ENCODE peak calls at places on chromosomes 1 and 21, in nine cellular contexts. F, P, S, X, N, V, Z, Y and C are unnamed samples.

GRCh38 chr21:46596201-46596600 is 8.7 kb downstream of the S100B start:
- DNase-seq in F (peak), P (no peak), S (no peak), X (no peak), N (no peak), V (no peak), Z (no peak), Y (no peak), C (no peak)

GRCh38 chr1:54400321-54400720 is 5.9 kb downstream of the SSBP3 start:
- DNase-seq in F (no peak), P (no peak), S (no peak), X (no peak), N (no peak), V (no peak), Z (no peak), Y (no peak), C (no peak)

GRCh38 chr1:107525146-107525545 is 384.3 kb downstream of the NTNG1 start:
- DNase-seq in F (no peak), P (no peak), S (no peak), X (no peak), N (no peak), V (no peak), Z (no peak), Y (no peak), C (no peak)

GRCh38 chr1:244449936-244450508 is 1.7 kb downstream of the ADSS2 start:
- DNase-seq in F (no peak), P (no peak), S (no peak), X (no peak), N (no peak), V (no peak), Z (no peak), Y (no peak), C (no peak)

GRCh38 chr1:6034750-6035096 is 11.0 kb upstream of the KCNAB2 start:
- DNase-seq in F (no peak), P (no peak), S (no peak), X (no peak), N (no peak), V (no peak), Z (no peak), Y (no peak), C (no peak)

GRCh38 chr1:107196973-107197562 is 56.2 kb downstream of the NTNG1 start:
- DNase-seq in F (no peak), P (no peak), S (no peak), X (no peak), N (no peak), V (no peak), Z (no peak), Y (no peak), C (no peak)

GRCh38 chr1:26317612-26318337 is at the start of gene CD52:
- DNase-seq in F (no peak), P (peak), S (no peak), X (no peak), N (no peak), V (no peak), Z (no peak), Y (no peak), C (no peak)

GRCh38 chr1:182643699-182644098 is 39.5 kb upstream of the RGS16 start:
- DNase-seq in F (no peak), P (no peak), S (no peak), X (no peak), N (no peak), V (no peak), Z (no peak), Y (no peak), C (no peak)

GRCh38 chr1:110280804-110281203 is 58.4 kb upstream of the RBM15 start:
- DNase-seq in F (no peak), P (no peak), S (no peak), X (no peak), N (peak), V (no peak), Z (no peak), Y (no peak), C (no peak)

GRCh38 chr1:117851687-117852086 is 77.7 kb downstream of the GDAP2 start:
- DNase-seq in F (no peak), P (no peak), S (no peak), X (no peak), N (no peak), V (no peak), Z (no peak), Y (no peak), C (no peak)

GRCh38 chr1:40248429-40248828 is 692 bp downstream of the TMCO2 start:
- DNase-seq in F (no peak), P (no peak), S (no peak), X (no peak), N (no peak), V (no peak), Z (no peak), Y (no peak), C (no peak)

GRCh38 chr1:200971955-200972711 is 51.4 kb downstream of the KIF21B start:
- DNase-seq in F (peak), P (peak), S (peak), X (peak), N (peak), V (no peak), Z (peak), Y (peak), C (peak)

GRCh38 chr1:153550827-153551512 is 1.9 kb upstream of the S100A3 start:
- DNase-seq in F (no peak), P (no peak), S (peak), X (no peak), N (peak), V (no peak), Z (no peak), Y (no peak), C (no peak)

GRCh38 chr1:53165408-53165961 is 23.0 kb upstream of the SLC1A7 start:
- DNase-seq in F (no peak), P (no peak), S (no peak), X (no peak), N (no peak), V (no peak), Z (no peak), Y (no peak), C (no peak)

GRCh38 chr1:183610053-183610452 is 19.8 kb upstream of the NCF2 start:
- DNase-seq in F (no peak), P (no peak), S (no peak), X (no peak), N (no peak), V (no peak), Z (no peak), Y (no peak), C (no peak)